ENCODE peak calls at places on chromosomes 1 and 21, in nine cellular contexts. A is IMR-90; L is CD8-positive, alpha-beta memory T cell; S is CD4-positive, alpha-beta memory T cell; R is stomach; T is GM23338; Q is Peyer's patch; D is HCT116; J is heart left ventricle. V is an unnamed sample.

GRCh38 chr1:83512371-83513004 is 486.4 kb downstream of the TTLL7 start:
- DNase-seq in A (no peak), L (no peak), S (no peak), R (no peak), T (peak), Q (no peak), D (no peak), J (no peak), V (no peak)

GRCh38 chr1:199551967-199552565 is 475.4 kb upstream of the NR5A2 start:
- DNase-seq in A (peak), L (peak), S (no peak), R (no peak), T (peak), Q (no peak), D (peak), J (peak), V (peak)

GRCh38 chr1:159079518-159079917 is 3.0 kb upstream of the AIM2 start:
- DNase-seq in A (no peak), L (no peak), S (no peak), R (no peak), T (no peak), Q (no peak), D (no peak), J (no peak), V (no peak)

GRCh38 chr1:116538527-116538926 is 32.3 kb downstream of the CD58 start:
- DNase-seq in A (peak), L (no peak), S (no peak), R (no peak), T (no peak), Q (no peak), D (peak), J (no peak), V (peak)

GRCh38 chr1:86641318-86641717 is 63.1 kb upstream of the SH3GLB1 start:
- DNase-seq in A (no peak), L (no peak), S (no peak), R (no peak), T (no peak), Q (no peak), D (no peak), J (no peak), V (no peak)

GRCh38 chr1:30294508-30294907 is 428.9 kb downstream of the MATN1 start:
- DNase-seq in A (no peak), L (no peak), S (no peak), R (peak), T (no peak), Q (no peak), D (no peak), J (no peak), V (no peak)

GRCh38 chr21:45236481-45236880 is 51.2 kb downstream of the POFUT2 start:
- DNase-seq in A (no peak), L (no peak), S (no peak), R (no peak), T (no peak), Q (no peak), D (no peak), J (no peak), V (no peak)

GRCh38 chr1:85128296-85128695 is 72.5 kb downstream of the SYDE2 start:
- DNase-seq in A (peak), L (no peak), S (no peak), R (no peak), T (no peak), Q (no peak), D (no peak), J (no peak), V (peak)

GRCh38 chr1:13582713-13583443 is 754 bp upstream of the PDPN start:
- DNase-seq in A (no peak), L (no peak), S (no peak), R (no peak), T (peak), Q (no peak), D (no peak), J (no peak), V (no peak)

GRCh38 chr1:167617100-167617949 is 12.7 kb upstream of the RCSD1 start:
- DNase-seq in A (peak), L (peak), S (no peak), R (no peak), T (peak), Q (peak), D (no peak), J (peak), V (peak)

GRCh38 chr21:40130476-40130875 is 263.2 kb downstream of the PCP4 start:
- DNase-seq in A (no peak), L (no peak), S (no peak), R (no peak), T (no peak), Q (no peak), D (no peak), J (no peak), V (no peak)

GRCh38 chr21:40129809-40130208 is 262.6 kb downstream of the PCP4 start:
- DNase-seq in A (no peak), L (no peak), S (no peak), R (no peak), T (no peak), Q (no peak), D (no peak), J (no peak), V (no peak)

DNA sequence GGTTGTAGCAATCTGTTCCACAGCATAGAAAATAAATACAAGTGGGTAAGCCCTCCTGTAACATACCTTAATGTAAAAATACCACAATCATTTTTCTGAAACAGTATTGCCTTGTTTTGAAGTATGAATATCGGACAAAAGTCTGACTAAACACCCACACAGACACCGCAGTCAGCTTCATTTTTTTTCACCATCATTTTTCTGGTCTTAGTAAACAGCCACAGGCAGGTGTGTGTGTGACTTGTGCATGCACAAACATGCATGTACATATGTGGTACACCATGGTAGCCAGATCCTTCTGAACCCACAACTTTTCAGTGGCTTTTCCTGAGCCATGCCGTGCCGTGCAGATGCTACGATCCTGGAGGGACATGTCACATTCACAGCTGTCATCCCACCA is 261.7 kb downstream of the PCP4 start:
- DNase-seq in A (no peak), L (no peak), S (no peak), R (no peak), T (no peak), Q (no peak), D (no peak), J (no peak), V (no peak)
- H3K27ac ChIP-seq in A (no peak), L (no peak), S (no peak), R (no peak), T (no peak), Q (no peak), D (no peak), J (no peak), V (no peak)

DNA sequence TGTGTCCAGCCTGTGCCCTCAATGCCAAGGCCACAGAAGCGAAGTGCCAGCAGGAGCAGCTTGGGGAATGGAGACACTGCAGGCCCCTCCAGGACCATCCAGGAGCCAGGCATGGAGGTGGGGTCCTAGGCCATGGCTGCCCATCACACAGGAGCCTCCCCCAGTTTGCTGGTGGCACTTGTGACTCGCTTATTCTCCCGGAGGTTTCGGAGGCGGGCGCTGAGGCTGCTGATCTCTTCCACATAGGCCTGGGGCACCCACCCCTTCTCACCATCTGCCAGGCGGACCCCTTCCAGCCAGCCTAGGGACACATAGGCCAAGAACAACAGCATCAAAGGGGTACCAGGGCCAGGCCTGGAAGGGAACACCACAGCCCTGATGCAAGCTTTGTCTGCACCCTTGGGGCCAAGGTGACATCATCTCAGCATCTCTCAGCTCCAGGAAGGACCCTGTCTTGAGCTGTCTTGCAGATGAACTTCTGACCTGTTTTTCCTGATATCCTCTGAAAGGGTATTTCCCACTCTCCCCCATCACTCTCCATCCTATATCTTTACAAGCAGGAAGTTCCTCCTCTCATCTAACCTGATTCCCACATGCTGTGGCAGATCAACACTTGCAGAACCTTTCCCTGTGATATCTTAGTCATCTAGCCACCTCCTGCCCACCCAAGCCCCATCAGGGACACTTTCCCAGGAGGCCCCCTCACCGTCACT is 13.9 kb downstream of the ARHGEF19 start:
- DNase-seq in A (no peak), L (no peak), S (no peak), R (no peak), T (no peak), Q (no peak), D (no peak), J (no peak), V (no peak)
- H3K27ac ChIP-seq in A (no peak), L (no peak), S (no peak), R (no peak), T (no peak), Q (no peak), D (no peak), J (no peak), V (no peak)

DNA sequence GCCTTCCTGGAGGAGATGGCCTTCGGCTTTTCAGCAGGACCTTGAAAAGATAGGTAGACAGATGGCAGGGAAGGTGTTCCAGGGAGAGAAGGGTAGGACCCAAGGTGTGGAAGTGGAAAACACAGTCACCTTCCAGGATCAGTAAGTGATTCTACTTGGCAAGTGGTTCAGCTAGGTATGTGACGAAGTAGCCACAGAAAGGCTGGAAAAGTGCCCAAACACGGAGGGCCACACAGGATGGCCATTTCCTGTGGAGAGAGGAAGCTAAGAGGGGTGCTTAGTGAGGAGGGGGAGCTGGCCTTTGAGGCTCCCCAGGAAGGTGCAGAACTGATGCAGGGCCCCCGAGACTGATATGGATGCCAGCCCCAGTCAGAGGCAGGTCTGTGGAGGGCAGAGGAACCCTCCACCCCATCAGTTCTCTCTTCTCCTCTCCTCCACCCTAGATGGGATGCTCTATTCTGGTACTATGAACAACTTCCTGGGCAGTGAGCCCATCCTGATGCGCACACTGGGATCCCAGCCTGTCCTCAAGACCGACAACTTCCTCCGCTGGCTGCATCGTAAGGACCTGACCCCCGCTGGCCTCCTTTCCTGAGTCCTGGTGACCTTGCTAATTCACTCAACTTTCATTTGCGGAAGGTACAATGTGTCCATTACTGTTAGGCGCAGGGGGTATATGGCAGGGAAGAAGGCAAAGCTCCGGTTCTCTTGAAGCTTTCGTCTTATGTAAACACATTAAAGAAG is 6.8 kb downstream of the SEMA4A start:
- DNase-seq in A (no peak), L (no peak), S (no peak), R (no peak), T (peak), Q (no peak), D (no peak), J (peak), V (no peak)
- H3K27ac ChIP-seq in A (no peak), L (no peak), S (no peak), R (peak), T (no peak), Q (peak), D (no peak), J (peak), V (no peak)

DNA sequence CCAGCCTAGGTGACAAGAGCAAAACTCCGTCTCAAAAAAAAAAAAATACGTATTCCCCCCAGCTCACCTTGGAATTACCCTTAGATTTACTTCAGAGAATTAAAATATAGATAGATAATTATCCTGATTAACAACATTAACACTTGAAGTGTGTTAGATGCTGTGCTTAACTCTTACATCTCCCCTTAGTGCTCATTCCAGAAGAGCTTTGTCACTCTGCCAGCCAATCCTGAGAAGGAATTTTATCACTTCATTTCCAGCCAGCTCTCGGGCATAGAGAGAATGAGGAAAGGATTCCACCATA is 1.6 kb upstream of the SHC1 start:
- DNase-seq in A (no peak), L (no peak), S (no peak), R (no peak), T (no peak), Q (no peak), D (no peak), J (no peak), V (no peak)
- H3K27ac ChIP-seq in A (peak), L (peak), S (peak), R (peak), T (peak), Q (peak), D (peak), J (peak), V (peak)

GRCh38 chr1:17516303-17517214 is 22.9 kb upstream of the ARHGEF10L start:
- DNase-seq in A (no peak), L (no peak), S (no peak), R (peak), T (peak), Q (no peak), D (no peak), J (no peak), V (no peak)

GRCh38 chr1:17523487-17524029 is 15.9 kb upstream of the ARHGEF10L start:
- DNase-seq in A (no peak), L (no peak), S (no peak), R (no peak), T (no peak), Q (no peak), D (peak), J (no peak), V (no peak)

GRCh38 chr1:17520041-17520440 is 19.5 kb upstream of the ARHGEF10L start:
- DNase-seq in A (no peak), L (no peak), S (no peak), R (peak), T (no peak), Q (no peak), D (peak), J (no peak), V (no peak)

GRCh38 chr1:17521946-17522612 is 17.4 kb upstream of the ARHGEF10L start:
- DNase-seq in A (no peak), L (no peak), S (no peak), R (no peak), T (peak), Q (no peak), D (no peak), J (no peak), V (no peak)

DNA sequence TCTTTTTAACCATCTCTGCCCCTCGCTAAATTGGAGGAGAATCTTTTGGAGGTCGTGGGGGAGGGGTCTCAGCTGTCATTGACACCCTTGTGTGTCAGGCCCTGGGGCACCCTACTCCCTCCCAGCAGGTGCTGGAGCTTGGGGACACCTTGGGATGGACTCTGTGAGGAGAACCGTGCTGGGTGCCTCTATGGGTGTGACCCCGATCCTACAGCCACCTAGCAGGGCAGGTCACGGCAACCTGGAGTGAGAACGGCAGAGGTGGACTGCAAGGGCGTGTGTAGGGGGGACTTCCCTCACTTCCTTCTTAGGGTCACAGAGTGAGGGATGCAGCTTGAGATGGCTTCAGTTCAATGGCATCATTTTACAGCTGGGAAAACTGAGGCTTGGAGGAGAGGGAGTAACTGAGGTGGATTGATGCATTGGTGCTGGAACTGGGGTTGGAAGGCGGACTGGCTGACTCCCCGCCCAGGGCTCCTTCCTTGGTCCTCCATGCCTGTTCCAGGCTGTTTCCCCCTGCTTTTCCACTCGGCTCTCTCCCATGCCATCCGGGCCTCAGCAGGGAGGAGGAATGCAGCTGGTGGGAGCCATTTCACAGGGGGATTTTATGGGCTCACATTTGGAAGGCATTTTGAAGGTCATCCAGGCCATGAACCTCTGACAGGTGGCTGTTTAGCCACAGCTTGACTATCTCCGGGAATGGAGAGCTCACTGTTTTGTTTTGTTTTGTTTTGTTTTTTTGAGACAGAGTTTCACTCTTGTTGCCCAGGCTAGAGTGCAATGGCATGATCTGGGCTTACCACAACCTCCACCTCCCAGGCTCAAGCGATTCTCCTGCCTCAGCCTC is 18.8 kb upstream of the ARHGEF10L start:
- DNase-seq in A (no peak), L (no peak), S (no peak), R (no peak), T (no peak), Q (no peak), D (no peak), J (no peak), V (no peak)
- H3K27ac ChIP-seq in A (no peak), L (no peak), S (no peak), R (peak), T (peak), Q (peak), D (peak), J (no peak), V (no peak)

V was measured in fibroblast of lung.